ENCODE peak calls at places on chromosomes 6 and 20, in four cellular contexts. Y is K562, T is HepG2, Q is HCT116. M is an unnamed sample.

GRCh38 chr20:25551413-25552210 is 33.7 kb downstream of the NINL start:
- DNase-seq in Y (no peak), T (no peak), Q (no peak), M (no peak)

GRCh38 chr6:39902786-39903465 is 31.3 kb downstream of the MOCS1 start:
- DNase-seq in Y (no peak), T (no peak), Q (no peak), M (no peak)

GRCh38 chr20:24102749-24103148 is 114.2 kb upstream of the GGTLC1 start:
- DNase-seq in Y (no peak), T (no peak), Q (no peak), M (no peak)

GRCh38 chr6:110542311-110543024 is 66.1 kb upstream of the SLC22A16 start:
- DNase-seq in Y (no peak), T (no peak), Q (no peak), M (no peak)

GRCh38 chr6:163543311-163543710 is 128.8 kb downstream of the QKI start:
- DNase-seq in Y (no peak), T (no peak), Q (no peak), M (no peak)

GRCh38 chr6:25384967-25385366 is 105.8 kb downstream of the CARMIL1 start:
- DNase-seq in Y (no peak), T (no peak), Q (no peak), M (no peak)

GRCh38 chr20:13788167-13788834 is 3.5 kb downstream of the NDUFAF5 start:
- DNase-seq in Y (peak; percentile 19), T (peak; percentile 88), Q (peak; percentile 65), M (no peak)

GRCh38 chr6:147154454-147154853 is 49.8 kb upstream of the STXBP5 start:
- DNase-seq in Y (no peak), T (peak; percentile 9), Q (no peak), M (no peak)

GRCh38 chr6:168180548-168181011 is 101.6 kb upstream of the FRMD1 start:
- DNase-seq in Y (no peak), T (no peak), Q (no peak), M (no peak)

GRCh38 chr6:48378874-48379407 is 267.9 kb upstream of the PTCHD4 start:
- DNase-seq in Y (no peak), T (no peak), Q (no peak), M (no peak)

GRCh38 chr6:116568111-116568510 is 3.2 kb upstream of the RWDD1 start:
- DNase-seq in Y (no peak), T (no peak), Q (no peak), M (no peak)

GRCh38 chr20:18705906-18706305 is 107.7 kb upstream of the SCP2D1 start:
- DNase-seq in Y (no peak), T (no peak), Q (no peak), M (no peak)

GRCh38 chr20:54067606-54068174 is 2.7 kb downstream of the BCAS1 start:
- DNase-seq in Y (peak; percentile 49), T (peak; percentile 99), Q (peak; percentile 97), M (peak; percentile 95)

GRCh38 chr6:156423829-156424228 is 353.3 kb upstream of the ARID1B start:
- DNase-seq in Y (no peak), T (no peak), Q (no peak), M (no peak)

GRCh38 chr6:123805921-123806320 is 2.3 kb downstream of the NKAIN2 start:
- DNase-seq in Y (no peak), T (no peak), Q (no peak), M (no peak)

GRCh38 chr6:170074435-170074834 is 216.4 kb downstream of the DLL1 start:
- DNase-seq in Y (no peak), T (no peak), Q (no peak), M (no peak)

GRCh38 chr6:170229396-170229795 is 61.5 kb downstream of the DLL1 start:
- DNase-seq in Y (no peak), T (no peak), Q (no peak), M (no peak)

GRCh38 chr6:160992323-160993314 is 1.1 kb downstream of the MAP3K4 start:
- DNase-seq in Y (peak; percentile 76), T (peak; percentile 79), Q (peak; percentile 42), M (peak; percentile 58)

GRCh38 chr6:110875548-110876169 is 1.1 kb downstream of the AMD1 start:
- DNase-seq in Y (peak; percentile 70), T (no peak), Q (no peak), M (no peak)

GRCh38 chr6:139378882-139379341 is 4.5 kb upstream of the CITED2 start:
- DNase-seq in Y (no peak), T (peak; percentile 81), Q (no peak), M (no peak)

GRCh38 chr6:44396968-44397367 is 9.5 kb downstream of the CDC5L start:
- DNase-seq in Y (no peak), T (no peak), Q (no peak), M (no peak)

GRCh38 chr6:169556758-169557505 is 144.9 kb downstream of the WDR27 start:
- DNase-seq in Y (no peak), T (no peak), Q (no peak), M (no peak)

GRCh38 chr6:6407061-6407723 is 86.7 kb upstream of the F13A1 start:
- DNase-seq in Y (no peak), T (no peak), Q (no peak), M (no peak)

GRCh38 chr20:45303586-45304463 is 2.8 kb upstream of the RBPJL start:
- DNase-seq in Y (no peak), T (no peak), Q (no peak), M (no peak)

GRCh38 chr20:4726710-4727391 is 5.1 kb downstream of the PRND start:
- DNase-seq in Y (no peak), T (no peak), Q (no peak), M (no peak)

GRCh38 chr20:44832724-44833123 is 22.4 kb upstream of the RIMS4 start:
- DNase-seq in Y (no peak), T (no peak), Q (peak; percentile 23), M (no peak)

GRCh38 chr20:5215592-5216304 is 88.9 kb downstream of the CDS2 start:
- DNase-seq in Y (no peak), T (no peak), Q (no peak), M (no peak)

GRCh38 chr20:16608265-16608636 is 35.0 kb upstream of the KIF16B start:
- DNase-seq in Y (no peak), T (no peak), Q (no peak), M (no peak)

GRCh38 chr6:129050086-129050485 is 167.1 kb downstream of the LAMA2 start:
- DNase-seq in Y (no peak), T (no peak), Q (no peak), M (no peak)

GRCh38 chr20:59831024-59831900 is 102.2 kb downstream of the SYCP2 start:
- DNase-seq in Y (no peak), T (no peak), Q (no peak), M (no peak)

GRCh38 chr6:70062010-70062409 is 195.7 kb downstream of the COL19A1 start:
- DNase-seq in Y (no peak), T (no peak), Q (no peak), M (no peak)

GRCh38 chr6:138682722-138683521 is 90.6 kb upstream of the CCDC28A start:
- DNase-seq in Y (peak; percentile 50), T (no peak), Q (no peak), M (no peak)

GRCh38 chr6:56593801-56594318 is 48.8 kb downstream of the DST start:
- DNase-seq in Y (no peak), T (no peak), Q (no peak), M (no peak)

GRCh38 chr20:18678599-18678998 is 90.7 kb downstream of the DTD1 start:
- DNase-seq in Y (no peak), T (no peak), Q (no peak), M (no peak)

GRCh38 chr20:64037498-64038213 is 1.7 kb downstream of the C20orf204 start:
- DNase-seq in Y (peak; percentile 61), T (no peak), Q (no peak), M (no peak)

DNA sequence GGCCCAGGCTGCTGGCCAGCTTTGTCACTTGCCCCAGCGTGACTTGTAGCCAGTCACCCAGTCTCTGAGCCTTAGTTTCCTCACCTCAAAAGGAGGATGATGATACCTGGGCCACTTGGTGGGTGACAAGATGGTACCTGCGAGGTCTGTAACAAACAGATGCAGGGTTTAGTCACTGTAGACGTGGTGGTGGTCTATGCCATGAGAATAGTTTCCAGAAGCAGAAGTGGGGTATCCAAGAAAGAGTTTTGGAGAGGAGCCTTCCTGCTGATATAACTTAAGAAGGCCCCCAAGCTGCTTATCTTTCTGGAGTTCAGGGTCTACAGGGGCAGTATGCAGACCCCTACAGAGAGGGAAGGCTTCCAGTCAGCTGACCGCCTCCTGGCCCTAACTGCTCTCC is 3.1 kb upstream of the FOXF2 start:
- DNase-seq in Y (no peak), T (no peak), Q (no peak), M (no peak)
- H3K27me3 ChIP-seq in Y (peaks cover 77% of the 10 kb centered on the region), T (peaks cover 48% of the 10 kb centered on the region), Q (no peaks in the 10 kb centered on the region), M (no peaks in the 10 kb centered on the region)

GRCh38 chr6:2529217-2529719 is 221.5 kb downstream of the MYLK4 start:
- DNase-seq in Y (no peak), T (no peak), Q (no peak), M (no peak)
- TF ChIP-seq TCF7L2 in Y (no peak), T (no peak), Q (no peak), M (no peak)

GRCh38 chr6:35736293-35736894 is 438 bp upstream of the ARMC12 start:
- DNase-seq in Y (peak; percentile 76), T (peak; percentile 60), Q (no peak), M (no peak)

GRCh38 chr6:35735452-35735851 is 1.4 kb upstream of the ARMC12 start:
- DNase-seq in Y (no peak), T (no peak), Q (no peak), M (no peak)

GRCh38 chr6:35739645-35740517 is 3.0 kb downstream of the ARMC12 start:
- DNase-seq in Y (peak; percentile 61), T (peak; percentile 94), Q (no peak), M (no peak)

GRCh38 chr6:35736982-35737412 is at the start of gene ARMC12:
- DNase-seq in Y (no peak), T (no peak), Q (no peak), M (no peak)

DNA sequence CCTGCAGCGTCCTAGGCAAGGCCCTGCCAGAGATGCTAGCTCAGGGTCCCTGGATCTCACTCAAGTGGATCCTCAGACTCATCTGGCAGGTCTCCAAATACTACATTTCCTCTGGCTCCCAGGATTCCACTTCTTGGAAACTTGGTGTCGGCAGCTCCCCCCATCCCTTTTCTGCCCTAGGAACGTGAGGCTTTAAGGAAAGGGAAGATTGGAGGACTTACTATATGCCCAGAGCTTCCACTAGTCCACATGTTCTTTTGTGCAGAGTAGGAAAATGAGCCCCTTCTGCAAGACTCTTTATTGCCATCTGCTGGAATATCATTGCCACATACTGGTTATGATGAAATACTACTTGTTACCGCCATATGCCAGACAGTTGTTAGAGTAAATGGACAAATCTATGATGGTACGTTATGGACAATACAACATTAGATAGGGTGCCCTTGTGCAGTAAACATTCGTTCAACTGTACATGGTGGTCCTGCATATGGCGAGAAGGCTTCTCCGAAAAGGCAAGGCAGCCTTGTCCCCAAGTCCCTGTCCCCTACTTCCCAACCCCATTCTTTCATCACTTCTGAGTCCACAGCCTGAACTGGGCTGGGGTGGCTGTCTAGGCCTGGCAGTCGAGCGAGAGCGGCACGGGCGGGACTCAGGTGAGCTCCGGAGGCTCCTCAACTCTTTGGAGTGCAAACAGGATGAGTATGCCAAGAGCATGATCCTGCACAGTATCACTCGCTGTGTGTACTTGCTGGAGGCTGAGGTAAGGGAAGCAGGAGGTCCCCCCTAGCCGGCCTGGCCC is 780 bp downstream of the ARMC12 start:
- DNase-seq in Y (peak; percentile 72), T (peak; percentile 87), Q (peak; percentile 65), M (no peak)
- TF ChIP-seq CTCF in Y (peak; percentile 98), T (peak; percentile 89), Q (peak; percentile 71), M (peak; percentile 85)

DNA sequence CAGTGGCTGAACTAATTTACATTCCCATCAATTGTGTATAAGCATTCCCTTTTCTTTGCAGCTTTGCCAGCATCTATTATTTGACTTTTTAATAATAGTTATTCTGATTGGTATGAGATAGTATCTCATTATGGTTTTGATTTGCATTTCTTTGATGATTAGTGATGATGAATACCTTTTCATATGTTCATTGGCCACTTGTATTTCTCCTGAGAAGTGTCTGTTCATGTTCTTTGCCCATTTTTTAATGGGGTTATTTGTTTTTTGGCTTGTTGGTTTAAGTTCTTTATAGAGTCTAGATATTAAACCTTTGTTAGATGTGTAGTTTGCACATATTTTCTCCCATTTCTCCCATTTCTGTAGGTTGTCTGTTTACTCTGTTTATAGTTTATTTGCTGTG is 16.6 kb downstream of the CENPW start:
- DNase-seq in Y (no peak), T (no peak), Q (no peak), M (no peak)
- H3K27me3 ChIP-seq in Y (no peaks in the 10 kb centered on the region), T (no peaks in the 10 kb centered on the region), Q (no peaks in the 10 kb centered on the region), M (no peaks in the 10 kb centered on the region)

M was measured in Panc1.